ENCODE peak calls at places on chromosome 21, in five cellular contexts. K, L, G, D and E are unnamed samples.

GRCh38 chr21:46187814-46188213 is 3.6 kb upstream of the SPATC1L start:
- DNase-seq in K (no peak), L (no peak), G (no peak), D (no peak), E (no peak)

GRCh38 chr21:45471229-45472052 is 66.5 kb downstream of the COL18A1 start:
- DNase-seq in K (no peak), L (peak), G (no peak), D (no peak), E (peak)

GRCh38 chr21:27787046-27787445 is 820.2 kb upstream of the ADAMTS5 start:
- DNase-seq in K (no peak), L (no peak), G (no peak), D (no peak), E (no peak)

GRCh38 chr21:46116846-46117585 is 19.1 kb downstream of the COL6A2 start:
- DNase-seq in K (no peak), L (peak), G (no peak), D (peak), E (peak)

GRCh38 chr21:44547656-44548331 is 3.5 kb downstream of the KRTAP10-2 start:
- DNase-seq in K (no peak), L (no peak), G (no peak), D (no peak), E (no peak)

GRCh38 chr21:46035809-46036695 is 54.5 kb downstream of the COL6A1 start:
- DNase-seq in K (no peak), L (no peak), G (no peak), D (no peak), E (no peak)

GRCh38 chr21:33949516-33950424 is 34.2 kb upstream of the ATP5PO start:
- DNase-seq in K (no peak), L (no peak), G (no peak), D (no peak), E (no peak)

GRCh38 chr21:15144026-15144425 is 79.2 kb upstream of the NRIP1 start:
- DNase-seq in K (no peak), L (no peak), G (no peak), D (no peak), E (no peak)

GRCh38 chr21:37828515-37828914 is 87.7 kb downstream of the KCNJ6 start:
- DNase-seq in K (no peak), L (no peak), G (no peak), D (no peak), E (no peak)

GRCh38 chr21:44337941-44338895 is 972 bp downstream of the CFAP410 start:
- DNase-seq in K (no peak), L (peak), G (peak), D (peak), E (peak)

GRCh38 chr21:26916799-26917198 is 50.1 kb downstream of the ADAMTS5 start:
- DNase-seq in K (no peak), L (no peak), G (no peak), D (no peak), E (no peak)

GRCh38 chr21:45981641-45982255 is at the start of gene COL6A1:
- DNase-seq in K (no peak), L (peak), G (peak), D (peak), E (no peak)

GRCh38 chr21:41438425-41439113 is 12.5 kb downstream of the MX1 start:
- DNase-seq in K (no peak), L (no peak), G (no peak), D (no peak), E (no peak)

GRCh38 chr21:16419188-16419874 is 689.5 kb downstream of the USP25 start:
- DNase-seq in K (no peak), L (peak), G (peak), D (no peak), E (peak)

GRCh38 chr21:29146726-29147125 is 16.3 kb downstream of the MAP3K7CL start:
- DNase-seq in K (no peak), L (no peak), G (no peak), D (no peak), E (no peak)

GRCh38 chr21:19010996-19011395 is 607.4 kb upstream of the TMPRSS15 start:
- DNase-seq in K (no peak), L (no peak), G (peak), D (no peak), E (no peak)

GRCh38 chr21:44920694-44921604 is at the start of gene ITGB2:
- DNase-seq in K (peak), L (peak), G (no peak), D (peak), E (no peak)

GRCh38 chr21:45490049-45490731 is 52.0 kb downstream of the SLC19A1 start:
- DNase-seq in K (no peak), L (no peak), G (no peak), D (no peak), E (no peak)

GRCh38 chr21:46255166-46255565 is 26.6 kb upstream of the LSS start:
- DNase-seq in K (no peak), L (no peak), G (no peak), D (no peak), E (no peak)

GRCh38 chr21:43921602-43921978 is 56.6 kb downstream of the AGPAT3 start:
- DNase-seq in K (no peak), L (no peak), G (no peak), D (no peak), E (no peak)

GRCh38 chr21:15992171-15992570 is 262.4 kb downstream of the USP25 start:
- DNase-seq in K (no peak), L (no peak), G (no peak), D (no peak), E (no peak)

GRCh38 chr21:14901482-14901958 is 163.3 kb downstream of the NRIP1 start:
- DNase-seq in K (no peak), L (no peak), G (no peak), D (no peak), E (no peak)

GRCh38 chr21:32545948-32546441 is 39.3 kb downstream of the TCP10L start:
- DNase-seq in K (no peak), L (no peak), G (no peak), D (no peak), E (no peak)

GRCh38 chr21:41217656-41218380 is 49.9 kb downstream of the BACE2 start:
- DNase-seq in K (no peak), L (no peak), G (no peak), D (peak), E (no peak)

GRCh38 chr21:28754127-28754611 is 238.5 kb downstream of the LTN1 start:
- DNase-seq in K (no peak), L (no peak), G (peak), D (no peak), E (no peak)

GRCh38 chr21:32412162-32412997 is at the start of gene EVA1C:
- DNase-seq in K (no peak), L (peak), G (peak), D (peak), E (peak)

GRCh38 chr21:34661848-34662247 is 6.9 kb upstream of the CLIC6 start:
- DNase-seq in K (no peak), L (no peak), G (no peak), D (no peak), E (no peak)

GRCh38 chr21:45509566-45510465 is 32.4 kb downstream of the SLC19A1 start:
- DNase-seq in K (no peak), L (peak), G (no peak), D (peak), E (no peak)

GRCh38 chr21:22536511-22536910 is 1538.3 kb downstream of the NCAM2 start:
- DNase-seq in K (peak), L (no peak), G (no peak), D (no peak), E (no peak)

GRCh38 chr21:46509760-46510159 is 51.1 kb downstream of the DIP2A start:
- DNase-seq in K (no peak), L (no peak), G (no peak), D (no peak), E (no peak)

GRCh38 chr21:27566521-27566920 is 599.6 kb upstream of the ADAMTS5 start:
- DNase-seq in K (no peak), L (no peak), G (no peak), D (no peak), E (no peak)

GRCh38 chr21:43951911-43952703 is 60.0 kb upstream of the TRAPPC10 start:
- DNase-seq in K (no peak), L (no peak), G (no peak), D (no peak), E (no peak)

GRCh38 chr21:34736116-34736870 is 67.5 kb downstream of the CLIC6 start:
- DNase-seq in K (no peak), L (no peak), G (no peak), D (no peak), E (no peak)

GRCh38 chr21:36689324-36689723 is 9.6 kb upstream of the SIM2 start:
- DNase-seq in K (no peak), L (no peak), G (no peak), D (no peak), E (no peak)
- H3K27ac ChIP-seq in K (no peak), L (no peak), G (no peak), D (no peak), E (no peak)

GRCh38 chr21:36028127-36029069 is 31.9 kb downstream of the SETD4 start:
- DNase-seq in K (peak), L (peak), G (peak), D (peak), E (peak)

GRCh38 chr21:36024782-36025181 is 35.5 kb downstream of the SETD4 start:
- DNase-seq in K (no peak), L (no peak), G (no peak), D (no peak), E (no peak)

GRCh38 chr21:36027352-36027751 is 33.0 kb downstream of the SETD4 start:
- DNase-seq in K (no peak), L (no peak), G (peak), D (no peak), E (no peak)

GRCh38 chr21:36021251-36021837 is 39.0 kb downstream of the SETD4 start:
- DNase-seq in K (no peak), L (no peak), G (no peak), D (no peak), E (no peak)

GRCh38 chr21:36022704-36023103 is 37.6 kb downstream of the SETD4 start:
- DNase-seq in K (no peak), L (no peak), G (no peak), D (no peak), E (no peak)
- H3K27ac ChIP-seq in K (no peak), L (no peak), G (no peak), D (no peak), E (no peak)

DNA sequence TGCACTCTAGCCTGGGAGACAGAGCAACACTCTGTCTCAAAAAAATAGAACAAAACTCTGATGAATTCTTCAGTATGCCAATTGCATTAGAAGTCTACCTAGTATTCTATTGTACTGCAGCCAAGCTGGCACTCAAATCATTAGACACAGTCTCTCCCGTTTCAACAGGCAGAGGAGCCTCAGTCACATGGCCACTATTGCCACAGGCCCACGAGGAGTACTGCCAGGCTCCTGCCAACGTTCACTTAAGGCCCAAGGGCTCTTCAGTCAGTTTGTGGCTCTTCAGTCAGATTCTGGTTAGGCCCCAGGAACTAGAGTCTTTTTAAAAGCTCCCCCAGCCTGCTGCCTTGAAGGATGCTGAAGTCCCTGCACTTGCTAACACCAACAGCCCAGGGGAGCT is 73.4 kb downstream of the SH3BGR start:
- DNase-seq in K (no peak), L (peak), G (no peak), D (no peak), E (peak)
- H3K27ac ChIP-seq in K (no peak), L (no peak), G (no peak), D (no peak), E (peak)

DNA sequence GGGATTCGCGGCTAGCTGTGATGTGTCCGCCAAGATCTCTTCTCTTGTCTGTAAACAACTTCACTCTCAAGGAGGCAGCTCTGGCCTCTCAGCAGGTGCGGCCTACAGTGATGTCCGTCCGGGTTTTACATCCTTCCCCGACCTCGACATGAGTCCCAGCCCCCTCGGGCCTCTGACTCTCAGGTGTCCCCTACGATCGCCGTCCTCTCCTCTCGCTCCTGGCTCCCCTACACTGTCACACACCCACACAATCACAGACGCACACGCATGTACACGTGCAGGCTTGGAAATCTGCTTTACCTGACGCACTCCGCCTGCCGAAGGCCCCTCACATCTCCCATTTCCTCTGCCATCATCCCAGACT is 797 bp upstream of the RSPH1 start:
- DNase-seq in K (no peak), L (peak), G (peak), D (peak), E (no peak)
- H3K27ac ChIP-seq in K (peak), L (peak), G (peak), D (no peak), E (peak)

GRCh38 chr21:25638634-25639166 is 358 bp upstream of the JAM2 start:
- DNase-seq in K (no peak), L (no peak), G (no peak), D (no peak), E (no peak)
- H3K27ac ChIP-seq in K (no peak), L (peak), G (no peak), D (peak), E (peak)

GRCh38 chr21:17442174-17442573 is 70.7 kb upstream of the CXADR start:
- DNase-seq in K (no peak), L (no peak), G (no peak), D (no peak), E (no peak)
- H3K27ac ChIP-seq in K (no peak), L (no peak), G (no peak), D (peak), E (no peak)